ENCODE peak calls at places on chromosomes 12 and 14, in six cellular contexts. Z is AG04449, F is GM19239, I is HEK293T, N is MG63, P is sciatic nerve. J is an unnamed sample.

GRCh38 chr14:68409355-68409754 is 383.5 kb downstream of the ZFP36L1 start:
- DNase-seq in Z (no peak), F (no peak), I (no peak), N (no peak), P (no peak), J (no peak)

GRCh38 chr12:112121780-112122565 is 3.4 kb upstream of the TRAFD1 start:
- DNase-seq in Z (peak; percentile 71), F (no peak), I (no peak), N (peak; percentile 95), P (peak; percentile 83), J (peak; percentile 81)

GRCh38 chr14:56490379-56490778 is 89.2 kb upstream of the TMEM260 start:
- DNase-seq in Z (no peak), F (no peak), I (peak; percentile 21), N (no peak), P (no peak), J (no peak)

GRCh38 chr12:14607561-14607960 is 39.9 kb upstream of the PLBD1 start:
- DNase-seq in Z (no peak), F (no peak), I (no peak), N (no peak), P (no peak), J (no peak)

GRCh38 chr14:89377544-89377943 is 39.5 kb downstream of the FOXN3 start:
- DNase-seq in Z (no peak), F (no peak), I (no peak), N (no peak), P (peak; percentile 6), J (no peak)

GRCh38 chr14:77638738-77639137 is 22.3 kb upstream of the SPTLC2 start:
- DNase-seq in Z (peak; percentile 96), F (no peak), I (no peak), N (peak; percentile 52), P (no peak), J (no peak)

GRCh38 chr14:89952581-89952980 is 1.9 kb downstream of the EFCAB11 start:
- DNase-seq in Z (no peak), F (no peak), I (no peak), N (no peak), P (no peak), J (no peak)

GRCh38 chr14:79783061-79783460 is 428.2 kb downstream of the DIO2 start:
- DNase-seq in Z (no peak), F (no peak), I (no peak), N (no peak), P (no peak), J (no peak)

GRCh38 chr12:107325075-107325474 is 231.7 kb upstream of the CRY1 start:
- DNase-seq in Z (no peak), F (no peak), I (no peak), N (no peak), P (no peak), J (no peak)

J was measured in coronary artery.